ENCODE peak calls at places on chromosomes 6 and 20, in six cellular contexts. N is H1, D is left ventricle myocardium inferior, K is fibroblast of mammary gland, U is Panc1, E is AG04450. Y is an unnamed sample.

GRCh38 chr20:49595811-49596545 is 28.0 kb upstream of the PTGIS start:
- DNase-seq in U (no peak), D (no peak), E (no peak), K (peak), N (no peak), Y (no peak)

GRCh38 chr6:125170376-125170775 is 16.8 kb downstream of the TPD52L1 start:
- DNase-seq in D (no peak), K (peak), U (no peak), E (no peak), N (no peak), Y (no peak)

GRCh38 chr20:44809380-44810060 is 826 bp downstream of the RIMS4 start:
- DNase-seq in U (no peak), N (peak), E (no peak), K (no peak), D (no peak), Y (no peak)

GRCh38 chr6:165511807-165512206 is 151.2 kb downstream of the PDE10A start:
- DNase-seq in U (no peak), K (no peak), E (no peak), D (no peak), N (no peak), Y (no peak)

GRCh38 chr6:152637422-152638047 is 373 bp upstream of the SYNE1 start:
- DNase-seq in D (no peak), U (no peak), N (no peak), K (no peak), E (no peak), Y (no peak)

GRCh38 chr20:14142964-14143627 is 147.8 kb downstream of the MACROD2 start:
- DNase-seq in D (no peak), K (peak), N (no peak), E (peak), U (no peak), Y (peak)

GRCh38 chr20:53707341-53708102 is 113.9 kb upstream of the ZNF217 start:
- DNase-seq in E (peak), D (no peak), K (peak), N (no peak), U (no peak), Y (no peak)

GRCh38 chr20:22716824-22717351 is 132.5 kb upstream of the FOXA2 start:
- DNase-seq in N (no peak), K (no peak), U (no peak), D (no peak), E (no peak), Y (no peak)

GRCh38 chr6:169851641-169852503 is 100.5 kb downstream of the ERMARD start:
- DNase-seq in E (no peak), D (no peak), K (no peak), N (peak), U (no peak), Y (no peak)

GRCh38 chr6:167000759-167001158 is 1.6 kb downstream of the CEP43 start:
- DNase-seq in U (no peak), E (no peak), D (no peak), N (no peak), K (no peak), Y (no peak)

GRCh38 chr6:140485740-140486467 is 1111.5 kb upstream of the CITED2 start:
- DNase-seq in E (peak), U (peak), D (no peak), N (no peak), K (peak), Y (peak)

GRCh38 chr6:25342784-25343183 is 63.6 kb downstream of the CARMIL1 start:
- DNase-seq in E (no peak), K (peak), U (no peak), N (no peak), D (no peak), Y (no peak)

GRCh38 chr6:14743465-14744211 is 502.2 kb upstream of the JARID2 start:
- DNase-seq in N (no peak), E (peak), U (peak), K (peak), D (peak), Y (peak)

GRCh38 chr6:35426074-35426473 is 26.1 kb upstream of the FANCE start:
- DNase-seq in N (no peak), D (no peak), E (no peak), K (no peak), U (no peak), Y (no peak)

GRCh38 chr6:35428421-35429149 is 23.6 kb upstream of the FANCE start:
- DNase-seq in E (no peak), K (peak), N (no peak), U (no peak), D (no peak), Y (no peak)

GRCh38 chr6:35427435-35427834 is 24.7 kb upstream of the FANCE start:
- DNase-seq in K (no peak), U (no peak), D (no peak), N (no peak), E (no peak), Y (no peak)

GRCh38 chr6:35429463-35429862 is 22.7 kb upstream of the FANCE start:
- DNase-seq in E (no peak), D (no peak), N (no peak), K (no peak), U (no peak), Y (no peak)

GRCh38 chr6:35427851-35428321 is 24.3 kb upstream of the FANCE start:
- DNase-seq in D (no peak), E (peak), N (no peak), K (peak), U (no peak), Y (no peak)
- H3K4me3 ChIP-seq in D (no peak), E (peak), N (no peak), K (no peak), U (no peak), Y (no peak)

GRCh38 chr6:147970970-147971369 is 371.7 kb upstream of the SASH1 start:
- DNase-seq in N (no peak), E (no peak), U (no peak), D (no peak), K (peak), Y (no peak)
- TF ChIP-seq CTCF in N (peak), E (peak), U (peak), D (no peak), K (peak), Y (peak)

DNA sequence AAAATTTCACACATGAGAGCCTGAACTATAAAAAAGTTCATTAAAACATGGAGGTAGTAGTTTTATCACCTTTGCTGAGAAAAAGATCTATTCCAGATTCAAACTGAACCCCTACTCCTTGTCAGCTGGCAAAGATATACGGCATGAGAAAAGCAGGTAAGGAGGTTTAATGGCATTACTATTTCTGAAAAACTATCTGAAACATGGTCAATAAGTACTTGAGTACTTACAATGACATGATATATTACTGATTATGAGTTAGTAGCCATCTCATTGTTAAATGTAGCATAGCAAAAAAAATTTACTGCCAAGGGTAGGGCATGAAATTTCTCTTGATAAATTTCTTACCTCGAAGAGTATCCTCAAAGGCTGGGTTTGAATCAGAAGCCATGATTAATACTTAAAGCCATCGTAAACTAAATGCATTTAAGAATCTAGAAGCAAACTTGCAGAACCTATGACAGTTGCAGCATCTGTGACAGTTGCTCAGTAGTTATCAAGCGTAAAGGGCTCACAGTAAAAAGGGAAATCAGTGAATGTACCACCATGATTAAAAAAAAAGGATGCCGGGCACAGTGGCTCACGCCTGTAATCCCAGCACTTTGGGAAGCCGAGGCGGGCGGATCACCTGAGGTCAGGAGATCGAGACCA is 8.7 kb downstream of the SLC17A5 start:
- DNase-seq in K (peak), U (no peak), E (no peak), D (no peak), N (no peak), Y (no peak)
- H3K4me3 ChIP-seq in K (peak), U (peak), E (no peak), D (peak), N (no peak), Y (peak)

GRCh38 chr20:4171538-4172116 is 156.3 kb upstream of the RNF24 start:
- DNase-seq in U (no peak), K (no peak), D (no peak), N (no peak), E (no peak), Y (no peak)
- TF ChIP-seq CTCF in U (no peak), K (no peak), D (no peak), N (no peak), E (no peak), Y (no peak)

DNA sequence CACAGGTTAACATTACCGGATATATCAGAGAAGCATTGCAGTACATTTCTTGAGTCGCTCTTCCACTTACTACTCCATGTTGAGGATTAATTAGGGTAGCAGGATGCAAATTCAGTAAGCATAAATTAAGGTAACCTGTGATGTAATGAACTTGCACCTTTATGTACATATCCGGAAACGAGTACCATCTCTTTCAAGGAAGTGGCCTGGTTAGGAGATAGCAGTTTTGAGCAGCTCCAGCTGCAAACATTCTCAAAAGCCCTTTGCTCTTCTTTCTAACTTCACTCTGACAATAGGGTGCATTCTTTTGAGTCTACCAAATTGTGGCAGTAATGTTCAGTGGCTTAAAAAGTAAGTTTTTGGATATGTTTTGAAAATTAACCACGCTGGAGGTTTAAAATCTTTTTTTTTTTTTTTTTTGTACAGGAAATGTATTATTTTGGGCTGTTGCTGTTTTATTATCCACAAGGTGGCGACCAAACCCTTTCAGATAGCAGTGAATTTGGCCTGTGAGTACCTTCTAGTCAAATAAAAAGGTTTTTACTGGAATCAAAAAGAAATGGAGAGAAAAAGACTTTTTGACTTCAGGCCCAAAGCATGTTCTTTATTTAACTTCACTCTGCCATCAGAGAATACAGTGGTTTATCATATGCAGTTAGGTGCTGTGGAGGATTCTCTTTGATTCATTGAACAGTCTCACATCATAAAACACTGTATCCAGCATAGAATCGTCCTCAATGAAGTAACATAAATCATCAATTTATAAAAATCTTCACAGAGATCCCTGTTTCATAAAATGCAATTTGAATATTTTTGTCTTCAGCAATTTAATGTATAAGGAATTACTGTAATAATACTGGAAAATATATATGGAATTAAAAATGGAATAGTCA is 8.9 kb downstream of the FAM217B start:
- DNase-seq in N (no peak), E (peak), K (peak), U (no peak), D (no peak), Y (no peak)
- H3K4me3 ChIP-seq in N (no peak), E (no peak), K (no peak), U (no peak), D (no peak), Y (no peak)

GRCh38 chr20:61253264-61253639 is 1.2 kb downstream of the CDH4 start:
- DNase-seq in N (peak), U (no peak), D (no peak), E (no peak), K (peak), Y (no peak)

GRCh38 chr20:61254881-61255589 is 3.0 kb downstream of the CDH4 start:
- DNase-seq in U (no peak), D (no peak), K (peak), E (no peak), N (no peak), Y (peak)

GRCh38 chr20:61251529-61252393 is at the start of gene CDH4:
- DNase-seq in U (no peak), N (peak), D (no peak), K (no peak), E (no peak), Y (no peak)

GRCh38 chr20:61252601-61253263 is 671 bp downstream of the CDH4 start:
- DNase-seq in N (peak), E (no peak), D (no peak), K (no peak), U (no peak), Y (no peak)

GRCh38 chr20:61253640-61254511 is 1.8 kb downstream of the CDH4 start:
- DNase-seq in D (no peak), K (peak), E (no peak), N (peak), U (no peak), Y (no peak)
- TF ChIP-seq CTCF in D (no peak), K (no peak), E (no peak), N (no peak), U (no peak), Y (no peak)

DNA sequence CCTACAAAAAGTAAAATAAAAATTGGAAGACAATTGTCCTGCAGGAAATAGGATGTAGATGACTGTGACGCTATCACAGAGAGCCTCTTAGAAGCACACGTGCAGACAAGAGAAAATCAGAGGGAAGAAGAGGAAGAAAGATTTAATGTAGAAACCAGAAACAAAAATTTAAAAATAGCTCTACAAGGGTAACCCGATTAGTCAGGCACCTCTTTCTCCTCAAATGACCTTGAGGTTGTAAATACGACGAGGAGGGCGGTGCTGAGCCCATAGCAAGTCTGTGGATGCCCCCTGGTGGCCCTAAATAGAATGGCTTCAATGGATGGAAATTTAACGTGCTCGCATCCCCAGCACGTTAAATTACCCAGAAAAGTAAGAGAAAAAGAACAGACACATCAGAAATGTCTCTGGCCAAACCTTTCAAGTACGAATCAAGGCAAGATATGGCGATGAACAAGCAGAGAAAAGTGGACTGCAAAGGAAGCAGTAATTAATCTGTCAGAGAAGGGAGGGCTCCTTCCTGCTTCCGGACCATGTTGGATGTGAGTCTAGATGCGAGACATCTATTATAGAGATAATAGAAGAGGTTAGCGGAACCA is 4.2 kb upstream of the PRPH2 start:
- DNase-seq in D (peak), N (peak), K (peak), E (peak), U (no peak), Y (no peak)
- H3K4me3 ChIP-seq in D (peak), N (no peak), K (peak), E (peak), U (no peak), Y (peak)

DNA sequence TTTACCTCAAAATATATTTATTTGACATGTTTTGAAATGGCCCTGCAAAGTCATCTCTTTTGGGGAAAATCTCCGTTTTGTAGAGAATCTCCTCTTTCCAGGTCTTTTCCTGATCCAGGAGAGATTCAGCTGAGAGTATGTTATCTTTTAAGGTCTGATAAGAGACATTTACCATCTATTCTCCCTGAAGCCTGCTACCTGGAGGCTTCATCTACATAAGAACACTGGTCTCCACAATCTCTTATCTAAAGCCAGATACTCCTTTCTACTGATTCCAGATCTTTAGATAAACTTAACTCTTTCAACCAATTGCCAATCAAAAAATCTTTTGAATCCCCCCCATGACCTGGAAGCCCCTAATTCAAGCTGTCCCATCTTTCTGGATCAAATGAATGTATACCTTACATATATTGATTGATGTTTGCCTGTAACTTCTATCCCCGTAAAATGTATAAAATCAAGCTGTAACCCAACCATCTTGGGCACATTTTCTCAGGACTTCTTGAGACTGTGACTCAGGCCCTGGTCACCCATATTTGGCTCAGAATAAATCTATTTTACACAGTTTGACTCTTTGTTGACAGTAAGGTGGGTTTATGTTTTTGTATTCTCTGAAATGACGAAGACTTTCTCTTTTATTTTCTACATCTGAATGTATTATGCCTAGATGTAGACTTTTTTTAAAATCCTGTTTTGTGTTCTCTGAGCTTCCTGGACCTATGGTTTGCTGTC is 95.5 kb downstream of the ECT2L start:
- DNase-seq in E (no peak), U (no peak), K (peak), D (no peak), N (no peak), Y (no peak)
- TF ChIP-seq CTCF in E (no peak), U (no peak), K (no peak), D (no peak), N (no peak), Y (no peak)